ENCODE peak calls at places on chromosome 22, in five cellular contexts. A is heart right ventricle, D is stomach, I is GM23338, X is tibial nerve. N is an unnamed sample.

GRCh38 chr22:43002198-43002577 is 12.8 kb downstream of the PACSIN2 start:
- DNase-seq in A (no peak), D (no peak), I (peak), X (no peak), N (no peak)

GRCh38 chr22:49676783-49677494 is 150.7 kb downstream of the BRD1 start:
- DNase-seq in A (no peak), D (no peak), I (no peak), X (no peak), N (peak)

GRCh38 chr22:44313385-44314006 is 745 bp upstream of the SHISAL1 start:
- DNase-seq in A (no peak), D (no peak), I (no peak), X (no peak), N (no peak)

GRCh38 chr22:27745154-27745553 is 56.4 kb downstream of the MN1 start:
- DNase-seq in A (no peak), D (no peak), I (no peak), X (no peak), N (no peak)

GRCh38 chr22:45376703-45377102 is 36.7 kb downstream of the SMC1B start:
- DNase-seq in A (peak), D (no peak), I (no peak), X (peak), N (no peak)

GRCh38 chr22:29060251-29060650 is 1.4 kb downstream of the C22orf31 start:
- DNase-seq in A (no peak), D (no peak), I (peak), X (no peak), N (no peak)

GRCh38 chr22:49792107-49792506 is 35.6 kb downstream of the BRD1 start:
- DNase-seq in A (no peak), D (no peak), I (no peak), X (no peak), N (no peak)

GRCh38 chr22:38967451-38968450 is 10.3 kb downstream of the APOBEC3A start:
- DNase-seq in A (peak), D (peak), I (no peak), X (peak), N (no peak)

GRCh38 chr22:49308300-49308699 is 519.4 kb downstream of the BRD1 start:
- DNase-seq in A (no peak), D (peak), I (no peak), X (no peak), N (no peak)

GRCh38 chr22:28051787-28052356 is 132.8 kb upstream of the PITPNB start:
- DNase-seq in A (peak), D (peak), I (peak), X (peak), N (peak)

GRCh38 chr22:50270302-50271010 is at the start of gene MAPK11:
- DNase-seq in A (peak), D (peak), I (peak), X (peak), N (peak)

GRCh38 chr22:46360097-46360496 is 24.6 kb downstream of the TRMU start:
- DNase-seq in A (no peak), D (no peak), I (no peak), X (no peak), N (no peak)

GRCh38 chr22:20639750-20640149 is 132.3 kb downstream of the MED15 start:
- DNase-seq in A (no peak), D (no peak), I (no peak), X (no peak), N (no peak)

GRCh38 chr22:38843201-38843715 is 570 bp downstream of the NPTXR start:
- DNase-seq in A (no peak), D (peak), I (peak), X (no peak), N (peak)

GRCh38 chr22:37337204-37337943 is 55.1 kb downstream of the CYTH4 start:
- DNase-seq in A (no peak), D (no peak), I (no peak), X (no peak), N (no peak)

GRCh38 chr22:39381009-39381755 is 18.4 kb upstream of the TAB1 start:
- DNase-seq in A (no peak), D (no peak), I (peak), X (no peak), N (no peak)

GRCh38 chr22:45009881-45010531 is at the start of gene PHF21B:
- DNase-seq in A (peak), D (peak), I (peak), X (no peak), N (peak)

GRCh38 chr22:39530692-39531331 is 1.7 kb downstream of the RPS19BP1 start:
- DNase-seq in A (no peak), D (no peak), I (peak), X (no peak), N (no peak)

GRCh38 chr22:43520632-43521039 is 108.8 kb downstream of the MPPED1 start:
- DNase-seq in A (no peak), D (no peak), I (no peak), X (no peak), N (no peak)

GRCh38 chr22:41481131-41481830 is 12.4 kb downstream of the ACO2 start:
- DNase-seq in A (peak), D (no peak), I (no peak), X (no peak), N (no peak)

GRCh38 chr22:50532353-50532700 is 2.5 kb upstream of the TYMP start:
- DNase-seq in A (peak), D (no peak), I (no peak), X (no peak), N (no peak)

GRCh38 chr22:29408925-29409324 is 20.6 kb upstream of the AP1B1 start:
- DNase-seq in A (no peak), D (no peak), I (no peak), X (no peak), N (no peak)

GRCh38 chr22:47163481-47163875 is 401.0 kb downstream of the TBC1D22A start:
- DNase-seq in A (no peak), D (no peak), I (no peak), X (no peak), N (no peak)

GRCh38 chr22:27542602-27543001 is 259.0 kb downstream of the MN1 start:
- DNase-seq in A (no peak), D (no peak), I (no peak), X (no peak), N (no peak)

GRCh38 chr22:50665738-50666137 is 6.9 kb upstream of the SHANK3 start:
- DNase-seq in A (no peak), D (no peak), I (no peak), X (no peak), N (no peak)

GRCh38 chr22:28183078-28183870 is 264.2 kb upstream of the PITPNB start:
- DNase-seq in A (no peak), D (peak), I (no peak), X (no peak), N (no peak)

GRCh38 chr22:43296279-43296902 is 46.8 kb downstream of the SCUBE1 start:
- DNase-seq in A (no peak), D (no peak), I (no peak), X (no peak), N (no peak)

GRCh38 chr22:41683616-41684015 is 5.1 kb downstream of the SNU13 start:
- DNase-seq in A (no peak), D (no peak), I (no peak), X (no peak), N (no peak)

GRCh38 chr22:47788461-47788860 is 1026.0 kb downstream of the TBC1D22A start:
- DNase-seq in A (no peak), D (no peak), I (no peak), X (no peak), N (peak)

DNA sequence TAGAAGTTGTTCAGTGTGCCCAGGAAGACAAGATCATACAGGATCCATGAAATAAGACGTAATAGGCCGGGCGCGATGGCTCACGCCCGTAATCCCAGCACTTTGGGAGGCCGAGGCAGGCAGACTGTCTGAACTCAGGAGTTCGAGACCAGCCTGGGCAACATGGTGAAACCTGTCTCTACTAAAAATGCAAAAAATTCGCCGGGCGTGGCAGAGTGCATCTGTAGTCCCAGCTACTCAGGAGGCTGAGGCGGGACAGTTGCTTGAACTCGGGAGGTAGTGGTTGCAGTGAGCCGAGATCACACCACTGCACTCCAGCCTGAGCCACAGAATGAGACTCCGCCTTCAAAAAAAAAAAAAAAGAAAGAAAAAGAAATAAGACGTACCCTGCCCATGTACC is 56.7 kb downstream of the APOL3 start:
- DNase-seq in A (no peak), D (no peak), I (no peak), X (no peak), N (no peak)
- TF ChIP-seq CTCF in A (no peak), D (no peak), I (no peak), X (no peak), N (no peak)

GRCh38 chr22:22786301-22787115 is 101.1 kb upstream of the IGLL5 start:
- DNase-seq in A (no peak), D (no peak), I (no peak), X (no peak), N (no peak)

GRCh38 chr22:22784249-22785039 is 103.2 kb upstream of the IGLL5 start:
- DNase-seq in A (no peak), D (no peak), I (no peak), X (no peak), N (no peak)

GRCh38 chr22:22783505-22783904 is 104.1 kb upstream of the IGLL5 start:
- DNase-seq in A (no peak), D (no peak), I (no peak), X (no peak), N (no peak)

GRCh38 chr22:22787151-22787550 is 100.5 kb upstream of the IGLL5 start:
- DNase-seq in A (no peak), D (no peak), I (no peak), X (no peak), N (no peak)

DNA sequence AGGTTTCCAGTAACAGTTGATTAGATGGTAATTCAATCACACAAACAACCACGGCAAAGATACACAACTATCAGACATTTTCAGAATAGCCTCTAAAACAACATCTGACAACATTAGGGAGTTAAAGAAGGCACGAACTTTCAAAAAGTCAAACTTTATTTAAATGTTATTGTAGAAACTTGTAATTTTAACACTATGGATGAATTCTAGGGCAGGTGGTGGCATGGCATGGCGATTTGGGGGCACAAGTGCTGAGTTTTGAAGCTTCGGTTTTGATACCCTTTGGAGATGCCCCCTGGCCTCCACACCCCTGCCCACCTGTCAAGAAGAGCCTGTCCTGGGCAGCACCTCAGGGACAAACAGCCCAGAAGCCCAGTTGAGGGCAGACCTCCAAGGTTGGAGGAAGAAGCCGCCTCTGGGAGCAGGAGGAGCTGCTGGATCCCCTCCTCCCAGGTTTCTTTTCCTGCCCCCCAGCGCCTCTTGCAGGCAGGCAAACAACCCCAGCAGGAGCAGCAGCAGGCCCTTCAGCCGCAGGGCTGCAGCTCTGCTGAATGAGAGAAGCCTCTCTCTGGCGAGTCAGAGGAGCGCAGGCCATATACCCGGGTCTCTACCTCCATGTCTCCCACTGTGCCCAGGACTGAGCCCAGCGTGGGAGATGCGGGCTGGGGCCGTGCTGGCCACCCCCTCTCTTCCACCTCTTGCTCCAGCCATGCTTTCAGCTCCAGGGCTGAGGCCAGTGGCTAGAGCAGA is 102.1 kb upstream of the IGLL5 start:
- DNase-seq in A (no peak), D (no peak), I (peak), X (no peak), N (no peak)
- TF ChIP-seq CTCF in A (no peak), D (no peak), I (no peak), X (no peak), N (no peak)

GRCh38 chr22:33274214-33274828 is 216.1 kb upstream of the SYN3 start:
- DNase-seq in A (no peak), D (no peak), I (peak), X (peak), N (no peak)
- TF ChIP-seq CTCF in A (peak), D (no peak), I (peak), X (no peak), N (peak)

DNA sequence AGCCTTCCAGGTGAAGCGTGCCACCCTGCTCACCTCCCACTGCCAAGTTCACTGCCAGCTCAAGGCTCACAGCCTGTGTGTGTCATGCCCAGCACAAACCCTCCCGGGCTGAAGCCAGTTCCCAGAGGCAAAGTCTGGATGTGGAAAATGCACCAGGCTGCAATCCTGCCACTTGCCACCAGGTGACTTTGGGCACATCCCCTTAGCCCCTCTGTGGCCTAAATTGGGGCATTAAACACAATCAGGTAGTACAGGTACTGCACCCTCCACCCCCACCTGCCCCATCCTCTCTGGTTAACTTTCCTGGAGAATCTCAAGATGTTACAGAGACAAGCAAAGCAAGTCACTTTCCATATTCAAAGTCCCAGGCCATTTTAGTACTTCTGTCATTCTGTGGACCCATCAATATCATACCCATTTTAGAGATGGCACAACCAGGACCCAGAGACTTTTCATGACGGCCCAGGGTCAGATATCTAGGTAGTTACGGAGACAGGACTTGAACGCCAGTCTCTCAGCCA is 1.8 kb upstream of the RASD2 start:
- DNase-seq in A (no peak), D (no peak), I (peak), X (no peak), N (no peak)
- TF ChIP-seq CTCF in A (peak), D (peak), I (peak), X (no peak), N (peak)

DNA sequence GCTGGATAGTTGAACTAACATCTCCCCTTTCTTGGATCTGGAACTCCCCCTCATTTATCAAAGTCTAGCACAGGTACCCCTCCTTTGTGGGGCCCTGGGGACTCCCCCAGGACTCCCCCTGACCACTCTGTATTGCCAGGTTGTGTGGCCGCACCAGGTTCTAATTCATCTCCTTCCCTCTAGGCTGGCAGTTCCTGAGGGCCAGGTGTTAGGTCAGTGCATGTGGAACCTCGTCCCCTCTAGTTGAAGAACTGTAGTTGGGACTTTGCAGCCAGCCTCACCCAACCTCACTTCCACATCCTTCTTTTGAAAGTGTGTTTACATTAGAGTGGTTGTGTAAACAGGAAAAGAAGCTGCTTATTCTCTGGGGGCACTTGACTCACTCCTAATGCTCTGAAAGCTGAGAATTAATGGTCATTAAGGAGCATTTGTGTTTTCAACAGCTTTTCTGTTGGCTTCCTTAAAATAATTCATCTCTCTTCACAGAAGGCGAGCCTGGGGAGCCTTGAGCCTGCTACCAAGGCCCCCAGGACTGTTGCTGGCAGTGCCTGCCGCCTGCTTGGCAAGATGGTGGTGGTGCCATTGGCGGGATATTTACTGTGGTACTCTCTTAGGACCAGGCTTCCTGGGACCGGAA is 11.8 kb downstream of the UPB1 start:
- DNase-seq in A (no peak), D (no peak), I (peak), X (no peak), N (no peak)
- TF ChIP-seq CTCF in A (no peak), D (no peak), I (no peak), X (no peak), N (no peak)

GRCh38 chr22:17164392-17165024 is 5.4 kb upstream of the HDHD5 start:
- DNase-seq in A (no peak), D (no peak), I (peak), X (no peak), N (no peak)
- TF ChIP-seq CTCF in A (no peak), D (no peak), I (peak), X (no peak), N (peak)

GRCh38 chr22:30636226-30637077 is 871 bp downstream of the SLC35E4 start:
- DNase-seq in A (no peak), D (peak), I (peak), X (no peak), N (no peak)
- TF ChIP-seq CTCF in A (no peak), D (no peak), I (no peak), X (no peak), N (no peak)